ENCODE peak calls at places on chromosomes 1 and 21, in nine cellular contexts. C, R, K, T, L, N, I, E and B are unnamed samples. For H3K4me1 and H3K9me3, the result is how much of the 10 kb centered on the place peaks cover.

GRCh38 chr21:15820857-15821256 is 91.1 kb downstream of the USP25 start:
- DNase-seq in I (no peak), N (peak), T (no peak), E (no peak), L (peak), K (no peak), C (no peak), R (no peak), B (no peak)

GRCh38 chr1:47548188-47548587 is 110.3 kb downstream of the FOXD2 start:
- DNase-seq in N (no peak), C (no peak), E (no peak), K (no peak), T (no peak), I (no peak), R (no peak), L (no peak), B (no peak)

GRCh38 chr1:6419803-6420593 is at the start of gene HES2:
- DNase-seq in L (peak), I (no peak), E (no peak), T (no peak), K (no peak), C (no peak), R (no peak), N (no peak), B (no peak)

GRCh38 chr1:229989591-229990248 is 77.3 kb upstream of the GALNT2 start:
- DNase-seq in L (no peak), E (no peak), K (no peak), N (no peak), C (no peak), T (no peak), R (no peak), I (no peak), B (no peak)

GRCh38 chr1:165787741-165788140 is 19.1 kb upstream of the TMCO1 start:
- DNase-seq in K (no peak), N (no peak), I (no peak), C (no peak), E (no peak), L (no peak), R (no peak), T (no peak), B (no peak)

GRCh38 chr1:41860214-41860613 is 58.5 kb downstream of the HIVEP3 start:
- DNase-seq in I (no peak), N (no peak), C (no peak), T (no peak), L (no peak), E (no peak), R (no peak), K (no peak), B (no peak)

GRCh38 chr1:50181027-50181663 is 72.4 kb downstream of the ELAVL4 start:
- DNase-seq in L (no peak), T (no peak), I (no peak), C (no peak), N (no peak), E (no peak), K (no peak), R (no peak), B (no peak)

GRCh38 chr1:182210417-182210816 is 148.9 kb upstream of the ZNF648 start:
- DNase-seq in E (no peak), L (no peak), C (no peak), T (no peak), N (no peak), K (no peak), I (no peak), R (no peak), B (no peak)

GRCh38 chr1:161768986-161769672 is 3.0 kb downstream of the ATF6 start:
- DNase-seq in T (no peak), R (no peak), I (no peak), C (no peak), N (no peak), L (no peak), E (no peak), K (no peak), B (no peak)

GRCh38 chr1:31691951-31692350 is 11.9 kb downstream of the COL16A1 start:
- DNase-seq in N (no peak), L (no peak), I (no peak), E (no peak), T (no peak), C (no peak), K (no peak), R (no peak), B (no peak)

GRCh38 chr1:201395936-201396335 is 3.2 kb downstream of the LAD1 start:
- DNase-seq in N (no peak), C (no peak), T (no peak), I (no peak), K (no peak), E (no peak), R (no peak), L (no peak), B (no peak)

GRCh38 chr1:36486436-36487335 is 4.0 kb upstream of the CSF3R start:
- DNase-seq in L (peak), N (no peak), T (peak), C (peak), I (no peak), R (no peak), E (peak), K (peak), B (peak)

GRCh38 chr1:157978547-157979403 is 14.7 kb upstream of the KIRREL1 start:
- DNase-seq in T (no peak), E (no peak), N (no peak), L (no peak), C (no peak), R (no peak), I (no peak), K (no peak), B (no peak)

GRCh38 chr1:43541721-43542401 is 11.2 kb downstream of the PTPRF start:
- DNase-seq in T (peak), N (no peak), I (no peak), C (peak), R (no peak), L (no peak), E (no peak), K (peak), B (peak)
- H3K4me1 ChIP-seq in T (under half), N (under half), I (under half), C (under half), R (under half), L (under half), E (under half), K (under half), B (half or more)

GRCh38 chr21:8988696-8989095 is 1532.7 kb upstream of the TPTE start:
- DNase-seq in E (peak), N (no peak), C (no peak), T (no peak), R (no peak), I (no peak), L (no peak), K (no peak), B (no peak)

GRCh38 chr21:8990326-8991087 is 1530.9 kb upstream of the TPTE start:
- DNase-seq in E (no peak), C (no peak), L (no peak), N (no peak), K (no peak), I (no peak), R (no peak), T (no peak), B (peak)

GRCh38 chr21:8991088-8991907 is 1530.1 kb upstream of the TPTE start:
- DNase-seq in T (no peak), L (no peak), N (no peak), E (peak), I (no peak), C (no peak), R (no peak), K (no peak), B (peak)

GRCh38 chr21:8989261-8989882 is 1532.0 kb upstream of the TPTE start:
- DNase-seq in L (no peak), N (no peak), I (no peak), E (peak), R (no peak), T (no peak), C (no peak), K (no peak), B (no peak)

DNA sequence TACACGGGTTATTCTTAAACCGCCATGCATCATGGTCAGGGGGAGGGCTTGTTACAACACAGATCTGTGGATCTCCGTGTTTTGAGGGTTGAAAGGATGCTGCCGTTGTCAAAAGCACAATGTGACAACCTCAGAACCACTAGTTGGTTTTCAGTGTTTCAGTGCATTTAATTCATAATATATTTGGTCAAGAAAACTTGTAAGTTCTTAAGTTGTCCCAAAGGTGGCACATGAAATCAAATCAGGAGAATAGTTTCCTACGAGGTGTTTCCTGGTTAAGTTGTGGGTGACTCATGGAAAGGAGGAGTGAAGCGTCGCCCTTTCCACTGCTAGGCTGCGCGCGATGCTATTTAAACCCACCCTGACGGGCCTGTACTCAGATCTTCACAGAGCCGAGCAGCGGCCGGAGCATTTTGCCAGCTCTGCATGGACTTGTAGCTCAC is 1531.5 kb upstream of the TPTE start:
- DNase-seq in L (no peak), N (no peak), E (peak), I (no peak), C (no peak), R (no peak), K (no peak), T (no peak), B (no peak)
- H3K9me3 ChIP-seq in L (under half), N (under half), E (under half), I (under half), C (under half), R (under half), K (under half), T (under half), B (under half)

GRCh38 chr21:38032402-38032801 is 116.1 kb upstream of the KCNJ6 start:
- DNase-seq in I (no peak), T (no peak), R (no peak), E (no peak), K (no peak), C (no peak), N (no peak), L (no peak), B (no peak)
- H3K4me1 ChIP-seq in I (under half), T (under half), R (under half), E (under half), K (under half), C (under half), N (under half), L (under half), B (under half)

GRCh38 chr1:212178830-212179370 is 106.3 kb upstream of the PPP2R5A start:
- DNase-seq in C (no peak), N (peak), R (no peak), K (no peak), I (no peak), T (no peak), E (no peak), L (no peak), B (no peak)
- H3K9me3 ChIP-seq in C (under half), N (under half), R (under half), K (under half), I (under half), T (under half), E (under half), L (under half), B (under half)